ENCODE peak calls at places on chromosome 20, in six cellular contexts. T is heart left ventricle, V is MM.1S, S is neural progenitor cell, F is fibroblast of lung, J is foreskin fibroblast. A is an unnamed sample.
A peak's percentile ranks its signal among the peaks of the same experiment; 100 is the strongest.

GRCh38 chr20:4867036-4867435 is 134.3 kb downstream of the SLC23A2 start:
- DNase-seq in T (no peak), V (no peak), S (no peak), F (no peak), J (no peak), A (no peak)

GRCh38 chr20:62064788-62065668 is 653 bp downstream of the TAF4 start:
- DNase-seq in T (no peak), V (peak; percentile 21), S (peak; percentile 64), F (no peak), J (no peak), A (no peak)

GRCh38 chr20:24968278-24968677 is 19.2 kb downstream of the CST7 start:
- DNase-seq in T (no peak), V (no peak), S (no peak), F (no peak), J (no peak), A (no peak)

GRCh38 chr20:51366155-51366886 is 176.2 kb downstream of the NFATC2 start:
- DNase-seq in T (peak; percentile 92), V (no peak), S (no peak), F (peak; percentile 100), J (peak; percentile 100), A (peak; percentile 100)

GRCh38 chr20:46202758-46203509 is 84.8 kb downstream of the CD40 start:
- DNase-seq in T (no peak), V (no peak), S (no peak), F (no peak), J (no peak), A (no peak)

GRCh38 chr20:57264151-57264792 is 2.2 kb downstream of the BMP7 start:
- DNase-seq in T (no peak), V (no peak), S (peak; percentile 57), F (no peak), J (no peak), A (no peak)

GRCh38 chr20:14493408-14493807 is 156.0 kb upstream of the FLRT3 start:
- DNase-seq in T (no peak), V (no peak), S (no peak), F (no peak), J (no peak), A (no peak)

GRCh38 chr20:48771542-48771941 is 56.3 kb downstream of the PREX1 start:
- DNase-seq in T (no peak), V (no peak), S (no peak), F (peak; percentile 59), J (peak; percentile 81), A (peak; percentile 61)

GRCh38 chr20:38692436-38693411 is 31.6 kb upstream of the SLC32A1 start:
- DNase-seq in T (peak; percentile 30), V (peak; percentile 63), S (peak; percentile 95), F (peak; percentile 56), J (peak; percentile 44), A (peak; percentile 54)

DNA sequence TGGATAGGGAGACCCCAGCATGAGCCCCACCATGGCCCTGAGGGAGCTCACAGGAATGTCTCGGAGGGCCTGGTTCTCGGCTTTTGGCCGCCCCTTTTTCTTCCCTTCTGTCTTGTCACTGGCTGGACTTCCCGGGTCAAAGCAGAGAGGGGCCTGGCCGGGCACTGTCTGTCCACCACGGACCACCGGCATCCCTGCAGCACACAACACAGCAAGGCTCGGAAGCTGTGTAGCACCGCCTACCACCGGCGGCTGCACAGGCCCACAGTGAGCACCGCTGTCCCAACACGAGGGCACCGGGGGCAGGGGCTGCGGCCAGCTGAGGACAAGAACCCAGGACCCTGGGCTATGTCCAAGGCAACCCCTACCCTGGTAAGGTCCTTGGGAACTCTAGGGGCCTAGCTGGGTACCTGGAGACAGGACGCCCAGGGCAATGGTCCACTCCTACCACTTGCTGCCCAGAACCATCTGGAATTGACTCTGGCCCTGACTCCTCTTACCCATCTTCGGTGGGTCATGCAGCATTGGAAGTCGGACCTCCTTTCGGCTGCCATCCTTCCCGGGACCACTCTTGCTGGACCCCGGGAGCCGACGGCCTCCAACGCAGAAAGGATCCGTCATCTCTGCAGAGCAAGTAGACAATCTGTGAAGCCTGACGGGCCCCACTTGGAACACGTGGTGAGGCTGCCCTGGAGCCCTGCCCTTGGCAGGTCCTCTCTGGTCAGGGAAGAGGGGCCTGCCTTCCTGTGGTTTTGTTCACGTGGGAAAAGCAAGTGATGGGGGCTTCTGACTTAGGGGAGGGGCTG is 2.2 kb downstream of the ZNF512B start:
- DNase-seq in T (peak; percentile 23), V (no peak), S (no peak), F (no peak), J (no peak), A (no peak)
- TF ChIP-seq CTCF in T (no peak), V (no peak), S (no peak), F (no peak), J (no peak), A (no peak)

GRCh38 chr20:17721802-17722486 is 22.2 kb downstream of the BANF2 start:
- DNase-seq in T (no peak), V (no peak), S (no peak), F (no peak), J (no peak), A (no peak)
- TF ChIP-seq CTCF in T (no peak), V (peak; percentile 14), S (no peak), F (peak; percentile 8), J (no peak), A (peak; percentile 52)

DNA sequence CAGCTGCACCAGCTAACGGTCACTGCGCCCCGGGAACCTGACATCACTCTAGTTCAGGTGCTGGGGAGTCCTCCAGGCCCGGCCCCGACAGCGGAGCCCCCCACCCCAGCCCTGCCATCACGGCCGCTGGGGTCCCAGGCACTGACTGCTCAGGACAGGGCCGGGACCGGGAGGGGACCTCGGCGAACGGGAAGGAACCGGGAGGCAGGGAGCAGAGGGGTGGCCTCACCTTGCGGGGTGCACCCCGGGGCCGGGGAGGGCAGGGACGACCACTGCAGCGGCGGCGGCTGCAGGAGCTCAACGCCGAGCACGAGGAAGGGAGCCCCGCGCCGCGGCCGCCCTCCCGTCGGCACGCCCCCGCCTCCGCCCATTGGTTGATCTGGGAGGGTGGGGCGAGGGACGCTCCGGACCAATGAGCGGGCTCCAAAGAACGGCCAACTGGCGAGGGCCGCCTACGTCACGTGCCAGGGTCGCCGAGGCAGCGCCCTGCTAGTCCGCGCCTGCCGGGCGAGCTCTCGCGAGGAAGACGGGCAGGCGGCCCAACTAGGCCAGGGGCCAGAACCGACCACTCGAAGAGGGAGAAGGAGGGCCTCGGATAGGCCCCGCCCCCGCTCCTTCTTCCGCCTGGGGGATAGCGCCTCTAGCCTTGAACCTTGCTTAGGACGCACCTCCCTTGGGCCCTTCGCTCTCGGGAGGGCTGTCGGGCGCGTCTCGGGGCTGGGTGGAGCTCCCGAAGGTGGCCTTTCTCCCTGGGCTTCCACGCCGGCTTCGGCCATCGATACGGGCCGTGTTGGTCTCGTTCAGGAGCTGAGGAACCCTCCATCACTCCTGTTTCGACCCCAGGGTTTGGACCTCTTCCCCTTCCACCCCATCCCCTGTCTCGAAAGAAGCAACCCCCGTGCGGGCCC is at the start of gene ADISSP:
- DNase-seq in T (peak; percentile 99), V (peak; percentile 99), S (peak; percentile 99), F (peak; percentile 96), J (peak; percentile 99), A (peak; percentile 98)
- TF ChIP-seq CTCF in T (peak; percentile 44), V (no peak), S (peak; percentile 15), F (no peak), J (no peak), A (no peak)

GRCh38 chr20:20371133-20371532 is 3.2 kb downstream of the INSM1 start:
- DNase-seq in T (no peak), V (no peak), S (peak; percentile 40), F (no peak), J (no peak), A (no peak)

GRCh38 chr20:20367681-20368413 is at the start of gene INSM1:
- DNase-seq in T (no peak), V (no peak), S (peak; percentile 90), F (no peak), J (no peak), A (no peak)

GRCh38 chr20:20370087-20370575 is 2.2 kb downstream of the INSM1 start:
- DNase-seq in T (no peak), V (no peak), S (no peak), F (no peak), J (no peak), A (no peak)

GRCh38 chr20:20368414-20369352 is 779 bp downstream of the INSM1 start:
- DNase-seq in T (no peak), V (peak; percentile 21), S (peak; percentile 63), F (no peak), J (no peak), A (no peak)

GRCh38 chr20:20369353-20370086 is 1.6 kb downstream of the INSM1 start:
- DNase-seq in T (no peak), V (peak; percentile 63), S (peak; percentile 65), F (no peak), J (no peak), A (no peak)
- TF ChIP-seq CTCF in T (no peak), V (peak; percentile 22), S (peak; percentile 37), F (no peak), J (no peak), A (no peak)